ENCODE peak calls at places on chromosomes 7 and 10, in seven cellular contexts. D, V, X, Z, S, Y and B are unnamed samples.

GRCh38 chr10:89981891-89982290 is 280.5 kb downstream of the KIF20B start:
- DNase-seq in D (no peak), V (peak), X (no peak), Z (no peak), S (no peak), Y (no peak), B (no peak)

GRCh38 chr7:2710256-2710655 is 22.3 kb downstream of the AMZ1 start:
- DNase-seq in D (no peak), V (no peak), X (no peak), Z (peak), S (no peak), Y (no peak), B (no peak)

GRCh38 chr10:8951440-8952089 is 897.1 kb downstream of the GATA3 start:
- DNase-seq in D (no peak), V (no peak), X (no peak), Z (no peak), S (no peak), Y (no peak), B (no peak)

GRCh38 chr7:27148031-27148775 is 629 bp upstream of the HOXA6 start:
- DNase-seq in D (peak), V (peak), X (no peak), Z (no peak), S (no peak), Y (no peak), B (no peak)

GRCh38 chr7:95264225-95264927 is 60.0 kb downstream of the PON1 start:
- DNase-seq in D (no peak), V (peak), X (peak), Z (no peak), S (no peak), Y (no peak), B (no peak)

GRCh38 chr10:34219860-34220518 is 595.1 kb downstream of the PARD3 start:
- DNase-seq in D (no peak), V (peak), X (no peak), Z (no peak), S (no peak), Y (no peak), B (no peak)

GRCh38 chr7:49852619-49853462 is 79.4 kb downstream of the VWC2 start:
- DNase-seq in D (no peak), V (peak), X (peak), Z (no peak), S (peak), Y (no peak), B (no peak)

GRCh38 chr10:119651514-119652327 is 541 bp downstream of the BAG3 start:
- DNase-seq in D (no peak), V (peak), X (no peak), Z (no peak), S (no peak), Y (no peak), B (no peak)

GRCh38 chr7:75716992-75717626 is 21.6 kb downstream of the HIP1 start:
- DNase-seq in D (no peak), V (peak), X (peak), Z (no peak), S (no peak), Y (no peak), B (no peak)

GRCh38 chr10:91745086-91745831 is 53.0 kb upstream of the TNKS2 start:
- DNase-seq in D (no peak), V (peak), X (no peak), Z (no peak), S (peak), Y (no peak), B (no peak)

GRCh38 chr10:69800109-69800508 is 1.6 kb upstream of the COL13A1 start:
- DNase-seq in D (no peak), V (peak), X (peak), Z (no peak), S (peak), Y (no peak), B (no peak)

GRCh38 chr7:94053532-94053931 is 49.4 kb upstream of the BET1 start:
- DNase-seq in D (no peak), V (no peak), X (no peak), Z (no peak), S (no peak), Y (no peak), B (no peak)

GRCh38 chr7:150451097-150451793 is 815 bp downstream of the GIMAP8 start:
- DNase-seq in D (peak), V (no peak), X (no peak), Z (peak), S (no peak), Y (no peak), B (peak)

GRCh38 chr7:47887016-47887640 is 61.1 kb downstream of the PKD1L1 start:
- DNase-seq in D (no peak), V (no peak), X (no peak), Z (no peak), S (no peak), Y (no peak), B (no peak)

GRCh38 chr7:52320610-52321009 is 714.8 kb upstream of the POM121L12 start:
- DNase-seq in D (no peak), V (no peak), X (no peak), Z (no peak), S (no peak), Y (no peak), B (no peak)

GRCh38 chr7:90988523-90988922 is 275.7 kb upstream of the FZD1 start:
- DNase-seq in D (no peak), V (no peak), X (no peak), Z (no peak), S (no peak), Y (no peak), B (no peak)

GRCh38 chr10:65846949-65847348 is 1078.9 kb upstream of the LRRTM3 start:
- DNase-seq in D (no peak), V (no peak), X (no peak), Z (no peak), S (no peak), Y (no peak), B (no peak)

GRCh38 chr10:24721254-24722106 is 2.2 kb downstream of the ARHGAP21 start:
- DNase-seq in D (no peak), V (peak), X (peak), Z (no peak), S (peak), Y (no peak), B (no peak)

GRCh38 chr10:131855763-131856401 is 44.9 kb upstream of the PPP2R2D start:
- DNase-seq in D (peak), V (no peak), X (no peak), Z (no peak), S (no peak), Y (no peak), B (no peak)

GRCh38 chr10:90136731-90137316 is 435.4 kb downstream of the KIF20B start:
- DNase-seq in D (no peak), V (peak), X (no peak), Z (no peak), S (peak), Y (no peak), B (no peak)

GRCh38 chr7:30348083-30348560 is 63.7 kb downstream of the ZNRF2 start:
- DNase-seq in D (no peak), V (peak), X (peak), Z (peak), S (no peak), Y (no peak), B (no peak)

GRCh38 chr10:129774736-129775401 is 189.2 kb downstream of the EBF3 start:
- DNase-seq in D (peak), V (no peak), X (no peak), Z (no peak), S (no peak), Y (no peak), B (no peak)

GRCh38 chr7:143345428-143345900 is 17.0 kb downstream of the FAM131B start:
- DNase-seq in D (peak), V (no peak), X (peak), Z (peak), S (peak), Y (no peak), B (no peak)

GRCh38 chr10:28060031-28060607 is 61.2 kb upstream of the ODAD2 start:
- DNase-seq in D (no peak), V (no peak), X (no peak), Z (no peak), S (no peak), Y (no peak), B (no peak)

GRCh38 chr10:104328916-104329710 is 9.2 kb downstream of the ITPRIP start:
- DNase-seq in D (peak), V (peak), X (peak), Z (peak), S (no peak), Y (no peak), B (peak)

GRCh38 chr7:45180084-45180986 is 22.7 kb downstream of the RAMP3 start:
- DNase-seq in D (peak), V (no peak), X (no peak), Z (no peak), S (no peak), Y (no peak), B (no peak)

GRCh38 chr10:114925675-114926204 is 12.3 kb upstream of the TRUB1 start:
- DNase-seq in D (no peak), V (peak), X (peak), Z (no peak), S (no peak), Y (no peak), B (no peak)